ENCODE peak calls at places on chromosomes 16 and 17, in six cellular contexts. V is OCI-LY7, K is neural progenitor cell, Q is fibroblast of pulmonary artery, I is ascending aorta, N is fibroblast of the aortic adventitia. Z is an unnamed sample.

GRCh38 chr16:84026601-84027000 is 16.0 kb downstream of the SLC38A8 start:
- DNase-seq in V (no peak), K (peak), Q (no peak), I (no peak), N (no peak), Z (no peak)

GRCh38 chr16:89569506-89570341 is 5.8 kb upstream of the CPNE7 start:
- DNase-seq in V (no peak), K (no peak), Q (no peak), I (no peak), N (no peak), Z (no peak)

GRCh38 chr17:7716901-7717755 is at the start of gene DNAH2:
- DNase-seq in V (no peak), K (peak), Q (peak), I (peak), N (peak), Z (peak)

GRCh38 chr16:18932243-18932997 is 6.2 kb upstream of the SMG1 start:
- DNase-seq in V (no peak), K (peak), Q (peak), I (peak), N (peak), Z (no peak)

GRCh38 chr16:65574311-65574966 is 452.6 kb upstream of the CDH11 start:
- DNase-seq in V (no peak), K (no peak), Q (no peak), I (no peak), N (no peak), Z (no peak)

GRCh38 chr16:82358601-82359221 is 188.7 kb upstream of the MPHOSPH6 start:
- DNase-seq in V (no peak), K (no peak), Q (no peak), I (no peak), N (no peak), Z (peak)

GRCh38 chr16:1260101-1260670 is 4.3 kb downstream of the TPSD1 start:
- DNase-seq in V (no peak), K (no peak), Q (no peak), I (no peak), N (no peak), Z (no peak)

GRCh38 chr16:26721290-26721689 is 345.4 kb upstream of the C16orf82 start:
- DNase-seq in V (no peak), K (no peak), Q (no peak), I (no peak), N (no peak), Z (no peak)

DNA sequence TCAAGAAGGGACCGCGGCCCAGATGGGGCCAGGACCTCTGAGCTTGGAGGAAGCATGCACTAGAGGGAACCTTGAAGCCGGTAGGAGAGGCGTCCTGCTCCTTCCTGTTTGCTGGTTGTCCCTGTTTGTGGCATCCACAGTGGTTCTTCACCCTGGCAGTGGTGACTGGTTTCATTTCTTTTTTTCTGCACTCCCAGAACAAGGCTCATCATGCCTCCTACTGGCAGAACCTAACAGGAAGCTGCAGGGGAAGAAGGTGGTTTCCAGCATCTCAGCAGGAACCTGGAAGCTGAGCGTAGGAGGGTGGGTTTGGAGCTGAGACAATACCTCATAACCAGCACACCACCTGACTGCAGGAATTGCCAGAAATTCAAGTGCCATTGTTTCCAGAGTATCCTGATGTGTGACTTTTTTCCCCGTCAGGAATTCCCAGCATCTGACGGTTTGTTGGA is 5.8 kb downstream of the TMEM231 start:
- DNase-seq in V (peak), K (peak), Q (peak), I (peak), N (peak), Z (peak)
- TF ChIP-seq CTCF in V (peak), K (peak), Q (peak), I (peak), N (peak), Z (peak)

GRCh38 chr16:68374961-68375660 is 64.3 kb downstream of the PRMT7 start:
- DNase-seq in V (no peak), K (peak), Q (no peak), I (no peak), N (no peak), Z (no peak)
- TF ChIP-seq CTCF in V (no peak), K (no peak), Q (no peak), I (no peak), N (no peak), Z (no peak)

GRCh38 chr17:34443832-34444469 is 80.9 kb upstream of the CCL1 start:
- DNase-seq in V (peak), K (peak), Q (no peak), I (no peak), N (no peak), Z (no peak)
- TF ChIP-seq CTCF in V (peak), K (peak), Q (no peak), I (no peak), N (peak), Z (no peak)

DNA sequence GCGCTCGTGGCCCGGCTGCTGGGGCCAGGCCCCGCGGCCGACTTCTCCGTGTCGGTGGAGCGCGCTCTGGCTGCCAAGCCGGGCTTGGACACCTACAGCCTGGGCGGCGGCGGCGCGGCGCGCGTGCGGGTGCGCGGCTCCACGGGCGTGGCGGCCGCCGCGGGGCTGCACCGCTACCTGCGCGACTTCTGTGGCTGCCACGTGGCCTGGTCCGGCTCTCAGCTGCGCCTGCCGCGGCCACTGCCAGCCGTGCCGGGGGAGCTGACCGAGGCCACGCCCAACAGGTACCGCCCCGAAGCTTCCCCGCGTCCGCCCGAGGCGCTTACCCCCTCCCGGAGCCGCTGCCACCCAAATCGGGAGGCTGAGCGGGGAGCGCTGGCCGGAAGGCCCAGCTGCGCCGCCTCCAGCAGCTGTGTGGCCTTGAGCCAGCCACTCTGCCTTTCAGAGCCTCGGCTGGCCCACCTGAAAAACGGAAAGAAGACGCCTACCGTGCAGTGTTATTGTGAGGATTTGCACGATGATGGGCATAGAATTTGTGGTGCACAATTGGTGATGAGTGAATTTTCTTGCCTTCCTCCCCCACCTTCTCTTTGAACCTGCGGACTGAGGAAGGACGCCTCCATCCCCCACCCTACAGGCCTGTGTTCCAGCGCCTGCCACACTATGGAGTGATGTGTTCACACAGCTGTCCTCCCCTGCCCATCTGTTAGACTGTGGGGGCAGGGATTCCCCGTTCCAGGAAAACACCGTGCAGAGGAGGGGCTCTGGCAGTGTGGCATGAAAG is 523 bp downstream of the NAGLU start:
- DNase-seq in V (peak), K (peak), Q (peak), I (peak), N (peak), Z (peak)
- TF ChIP-seq CTCF in V (no peak), K (no peak), Q (no peak), I (no peak), N (no peak), Z (no peak)

GRCh38 chr17:43784628-43785101 is 4.4 kb downstream of the CFAP97D1 start:
- DNase-seq in V (no peak), K (no peak), Q (peak), I (no peak), N (peak), Z (peak)

GRCh38 chr17:43789482-43789881 is 9.2 kb downstream of the CFAP97D1 start:
- DNase-seq in V (no peak), K (no peak), Q (no peak), I (no peak), N (no peak), Z (no peak)

GRCh38 chr17:43787728-43788127 is 7.5 kb downstream of the CFAP97D1 start:
- DNase-seq in V (no peak), K (no peak), Q (no peak), I (no peak), N (no peak), Z (peak)

GRCh38 chr17:43791589-43791988 is 11.4 kb downstream of the CFAP97D1 start:
- DNase-seq in V (peak), K (peak), Q (peak), I (no peak), N (peak), Z (peak)

DNA sequence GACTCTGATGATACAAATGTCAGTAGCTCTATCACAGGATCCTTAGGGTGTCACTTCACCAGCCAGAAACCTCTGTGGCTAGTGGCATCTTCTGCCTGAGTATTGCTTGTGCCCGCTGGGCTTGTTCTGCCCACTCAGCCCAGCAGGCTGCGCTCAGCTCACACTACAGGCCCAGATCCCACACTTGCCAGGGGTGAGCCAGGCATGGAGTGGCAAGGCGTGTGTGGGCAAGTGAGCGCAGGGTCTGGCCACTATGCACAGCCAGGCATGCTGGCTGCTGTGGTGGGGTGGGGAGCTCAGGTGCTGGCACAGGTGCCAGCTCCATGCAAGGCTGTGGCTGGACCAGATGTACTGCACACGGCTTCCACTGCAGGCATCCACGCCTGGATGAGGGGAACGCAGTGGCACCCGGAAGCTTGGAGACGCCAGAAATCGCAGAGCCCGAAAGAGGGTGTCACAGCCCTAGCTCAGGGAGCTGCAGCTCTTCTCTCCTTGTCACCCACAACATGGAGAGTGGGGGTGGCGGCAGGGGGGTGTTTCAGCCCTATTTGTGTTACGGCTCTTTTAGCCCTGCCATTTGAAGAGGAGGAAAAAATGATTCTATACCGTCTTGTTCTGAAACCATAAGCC is 10.2 kb downstream of the CFAP97D1 start:
- DNase-seq in V (no peak), K (no peak), Q (peak), I (no peak), N (no peak), Z (peak)
- TF ChIP-seq CTCF in V (no peak), K (peak), Q (peak), I (no peak), N (peak), Z (peak)

GRCh38 chr17:75673487-75673886 is 6.3 kb downstream of the SAP30BP start:
- DNase-seq in V (no peak), K (no peak), Q (no peak), I (no peak), N (no peak), Z (no peak)
- TF ChIP-seq CTCF in V (no peak), K (no peak), Q (no peak), I (no peak), N (no peak), Z (no peak)

DNA sequence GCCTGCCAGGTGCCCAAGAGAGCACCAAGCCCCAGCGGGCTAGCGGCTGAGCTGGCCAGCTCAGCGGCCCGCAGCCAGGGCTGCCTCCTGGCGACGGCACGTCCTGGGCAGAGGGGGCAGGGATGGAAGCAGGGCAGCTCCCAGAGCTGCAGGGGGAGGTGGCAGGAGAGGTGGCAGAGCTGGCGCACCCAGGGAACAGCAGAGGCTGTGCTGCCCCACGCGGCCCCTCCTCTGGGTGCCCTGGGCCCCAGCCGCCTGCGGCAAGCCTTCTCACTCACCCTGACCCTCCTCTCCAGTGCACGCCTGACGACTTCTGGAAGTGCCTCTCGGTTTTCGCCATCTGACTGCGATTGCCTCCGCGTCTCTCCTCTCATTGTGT is 24.7 kb downstream of the GSE1 start:
- DNase-seq in V (no peak), K (no peak), Q (no peak), I (no peak), N (no peak), Z (no peak)
- TF ChIP-seq CTCF in V (no peak), K (no peak), Q (no peak), I (no peak), N (no peak), Z (peak)